ENCODE peak calls at places on chromosomes 13 and 19, in nine cellular contexts. D is GM23338; E is kidney; V is head of caudate nucleus; L is fibroblast of the aortic adventitia; Y is mesenchymal stem cell; P is C1 segment of cervical spinal cord; N is activated CD4-positive, alpha-beta T cell treated with anti-CD3 and anti-CD28 coated beads, Interleukin-2, amount 50 U/mL, for 4 hours; S is G401. T is an unnamed sample.

GRCh38 chr19:47284324-47284899 is 9.7 kb downstream of the INAFM1 start:
- DNase-seq in D (peak; percentile 83), E (no peak), V (peak; percentile 65), L (peak; percentile 80), Y (peak; percentile 61), P (no peak), N (no peak), S (peak; percentile 76), T (peak; percentile 73)

GRCh38 chr13:113906566-113906965 is 42.7 kb upstream of the GAS6 start:
- DNase-seq in D (no peak), E (no peak), V (peak; percentile 44), L (no peak), Y (no peak), P (no peak), N (no peak), S (peak; percentile 43), T (no peak)

GRCh38 chr19:30132312-30133075 is 190.5 kb downstream of the URI1 start:
- DNase-seq in D (peak; percentile 36), E (no peak), V (no peak), L (no peak), Y (no peak), P (no peak), N (no peak), S (no peak), T (no peak)

GRCh38 chr13:99501952-99502310 is 659 bp downstream of the TM9SF2 start:
- DNase-seq in D (peak; percentile 26), E (no peak), V (no peak), L (peak; percentile 32), Y (peak; percentile 52), P (no peak), N (peak; percentile 34), S (no peak), T (peak; percentile 21)

GRCh38 chr13:98397221-98397620 is 179.7 kb downstream of the STK24 start:
- DNase-seq in D (no peak), E (no peak), V (no peak), L (peak; percentile 41), Y (peak; percentile 42), P (no peak), N (no peak), S (no peak), T (peak; percentile 32)

GRCh38 chr19:34136127-34136526 is 36.2 kb upstream of the LSM14A start:
- DNase-seq in D (no peak), E (no peak), V (no peak), L (no peak), Y (no peak), P (no peak), N (no peak), S (peak; percentile 5), T (no peak)

GRCh38 chr13:44622259-44622658 is 46.1 kb upstream of the TSC22D1 start:
- DNase-seq in D (no peak), E (no peak), V (no peak), L (peak; percentile 15), Y (no peak), P (no peak), N (no peak), S (no peak), T (peak; percentile 12)

GRCh38 chr13:46369506-46370268 is 17.4 kb downstream of the RUBCNL start:
- DNase-seq in D (no peak), E (no peak), V (no peak), L (peak; percentile 89), Y (peak; percentile 90), P (no peak), N (no peak), S (no peak), T (peak; percentile 70)

GRCh38 chr19:7942981-7943443 is 454 bp downstream of the TIMM44 start:
- DNase-seq in D (no peak), E (no peak), V (no peak), L (peak; percentile 13), Y (no peak), P (no peak), N (no peak), S (no peak), T (no peak)

GRCh38 chr19:56508282-56508778 is 675 bp downstream of the ZNF471 start:
- DNase-seq in D (no peak), E (peak; percentile 38), V (no peak), L (no peak), Y (no peak), P (no peak), N (no peak), S (no peak), T (no peak)

GRCh38 chr13:42312817-42313431 is 41.0 kb downstream of the AKAP11 start:
- DNase-seq in D (no peak), E (no peak), V (no peak), L (no peak), Y (no peak), P (no peak), N (no peak), S (no peak), T (peak; percentile 21)

GRCh38 chr19:28377077-28377476 is 835.9 kb downstream of the UQCRFS1 start:
- DNase-seq in D (peak; percentile 57), E (no peak), V (no peak), L (peak; percentile 35), Y (no peak), P (no peak), N (no peak), S (no peak), T (no peak)

GRCh38 chr13:28792992-28793391 is 27.1 kb upstream of the MTUS2 start:
- DNase-seq in D (no peak), E (no peak), V (no peak), L (peak; percentile 90), Y (peak; percentile 58), P (no peak), N (no peak), S (peak; percentile 10), T (peak; percentile 72)

GRCh38 chr19:17172624-17173345 is 42.4 kb upstream of the USE1 start:
- DNase-seq in D (no peak), E (no peak), V (no peak), L (no peak), Y (no peak), P (no peak), N (no peak), S (no peak), T (no peak)

GRCh38 chr13:30608364-30608763 is 9.4 kb upstream of the USPL1 start:
- DNase-seq in D (no peak), E (no peak), V (no peak), L (peak; percentile 43), Y (no peak), P (no peak), N (no peak), S (no peak), T (no peak)

T was measured in amniotic epithelial cell.